ENCODE peak calls at places on chromosomes 4 and X, in ten cellular contexts. V, M, S, F, H, Z, D, Q, I and C are unnamed samples.

GRCh38 chr4:37453004-37453360 is 208.4 kb downstream of the NWD2 start:
- DNase-seq in V (no peak), M (peak), S (peak), F (no peak), H (no peak), Z (peak), D (peak), Q (no peak), I (peak), C (peak)

GRCh38 chr4:106816501-106816900 is 219.6 kb downstream of the DKK2 start:
- DNase-seq in V (no peak), M (peak), S (peak), F (no peak), H (no peak), Z (peak), D (no peak), Q (no peak), I (no peak), C (no peak)

GRCh38 chrX:101595739-101596419 is 21.9 kb downstream of the ARMCX6 start:
- DNase-seq in V (no peak), M (peak), S (peak), F (no peak), H (no peak), Z (peak), D (peak), Q (no peak), I (peak), C (no peak)

GRCh38 chr4:184898793-184899192 is 73.0 kb upstream of the ACSL1 start:
- DNase-seq in V (no peak), M (no peak), S (no peak), F (no peak), H (no peak), Z (no peak), D (no peak), Q (no peak), I (no peak), C (no peak)

GRCh38 chrX:15165832-15166231 is 104.1 kb downstream of the ASB9 start:
- DNase-seq in V (no peak), M (no peak), S (no peak), F (no peak), H (no peak), Z (no peak), D (no peak), Q (no peak), I (no peak), C (no peak)

GRCh38 chrX:150512426-150512825 is 56.0 kb upstream of the MTM1 start:
- DNase-seq in V (no peak), M (no peak), S (no peak), F (no peak), H (no peak), Z (no peak), D (no peak), Q (no peak), I (no peak), C (no peak)

GRCh38 chrX:23884427-23885024 is 23.2 kb downstream of the APOO start:
- DNase-seq in V (no peak), M (peak), S (peak), F (no peak), H (no peak), Z (no peak), D (no peak), Q (no peak), I (no peak), C (no peak)

GRCh38 chrX:129529685-129530281 is 6.5 kb upstream of the SMARCA1 start:
- DNase-seq in V (no peak), M (peak), S (peak), F (no peak), H (no peak), Z (peak), D (no peak), Q (no peak), I (no peak), C (no peak)

GRCh38 chr4:13580018-13580417 is 35.7 kb upstream of the NKX3-2 start:
- DNase-seq in V (no peak), M (no peak), S (no peak), F (no peak), H (no peak), Z (no peak), D (no peak), Q (no peak), I (no peak), C (no peak)

GRCh38 chrX:7225338-7225737 is 77.4 kb upstream of the PUDP start:
- DNase-seq in V (no peak), M (no peak), S (no peak), F (no peak), H (no peak), Z (no peak), D (no peak), Q (no peak), I (no peak), C (no peak)
- TF ChIP-seq CTCF in V (no peak), M (no peak), S (no peak), F (no peak), H (no peak), Z (no peak), D (no peak), Q (no peak), I (no peak), C (no peak)

DNA sequence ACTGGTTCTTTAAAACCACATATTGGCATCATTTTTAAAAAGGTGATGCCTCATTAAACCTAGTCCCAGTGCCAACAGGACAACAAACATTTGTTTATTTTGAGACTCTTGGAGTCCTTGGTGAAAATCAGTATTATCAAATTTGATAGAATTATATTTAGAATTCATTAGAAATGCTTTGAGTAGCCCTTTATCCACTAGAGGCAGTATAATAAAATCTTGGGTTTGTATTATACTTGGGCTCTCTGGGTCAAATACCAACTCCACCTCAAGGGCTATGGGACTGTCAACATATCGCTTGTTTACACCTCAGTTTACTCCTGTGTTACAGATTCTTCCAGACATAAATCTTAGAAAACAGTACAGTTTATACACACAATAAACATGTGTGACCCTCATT is 335.7 kb upstream of the FSTL5 start:
- DNase-seq in V (no peak), M (no peak), S (no peak), F (no peak), H (no peak), Z (no peak), D (no peak), Q (no peak), I (peak), C (no peak)
- TF ChIP-seq CTCF in V (peak), M (peak), S (peak), F (no peak), H (no peak), Z (peak), D (peak), Q (no peak), I (peak), C (peak)

GRCh38 chr4:186191266-186192067 is at the start of gene CYP4V2:
- DNase-seq in V (no peak), M (peak), S (peak), F (peak), H (peak), Z (peak), D (peak), Q (peak), I (peak), C (peak)
- TF ChIP-seq CTCF in V (no peak), M (peak), S (no peak), F (peak), H (peak), Z (peak), D (peak), Q (peak), I (peak), C (peak)

DNA sequence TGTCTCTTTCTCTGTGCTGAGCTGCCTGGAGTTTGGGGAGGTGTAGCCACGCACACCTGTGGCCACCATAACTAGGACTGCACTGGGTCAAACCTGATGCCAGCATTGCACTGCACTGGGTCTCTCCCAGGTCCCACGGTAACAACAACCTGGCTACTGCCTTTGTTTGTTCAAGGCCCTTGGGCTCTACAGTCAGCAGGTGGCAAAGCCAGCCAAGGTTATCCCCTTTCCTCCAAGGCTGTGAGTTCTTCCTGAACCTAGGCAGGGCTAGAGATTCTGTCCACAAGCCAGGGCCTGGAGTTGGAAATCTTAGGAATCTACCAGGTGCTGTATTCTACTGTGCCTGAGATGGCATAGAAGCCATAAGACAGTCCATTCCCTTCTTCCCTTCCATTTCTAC is 126.7 kb upstream of the MAGEE2 start:
- DNase-seq in V (no peak), M (no peak), S (no peak), F (no peak), H (no peak), Z (no peak), D (no peak), Q (no peak), I (no peak), C (no peak)
- TF ChIP-seq CTCF in V (no peak), M (no peak), S (no peak), F (no peak), H (no peak), Z (no peak), D (no peak), Q (no peak), I (no peak), C (no peak)

GRCh38 chr4:180962268-180962667 is 1280.9 kb upstream of the TENM3 start:
- DNase-seq in V (no peak), M (no peak), S (no peak), F (no peak), H (no peak), Z (no peak), D (no peak), Q (no peak), I (no peak), C (no peak)

DNA sequence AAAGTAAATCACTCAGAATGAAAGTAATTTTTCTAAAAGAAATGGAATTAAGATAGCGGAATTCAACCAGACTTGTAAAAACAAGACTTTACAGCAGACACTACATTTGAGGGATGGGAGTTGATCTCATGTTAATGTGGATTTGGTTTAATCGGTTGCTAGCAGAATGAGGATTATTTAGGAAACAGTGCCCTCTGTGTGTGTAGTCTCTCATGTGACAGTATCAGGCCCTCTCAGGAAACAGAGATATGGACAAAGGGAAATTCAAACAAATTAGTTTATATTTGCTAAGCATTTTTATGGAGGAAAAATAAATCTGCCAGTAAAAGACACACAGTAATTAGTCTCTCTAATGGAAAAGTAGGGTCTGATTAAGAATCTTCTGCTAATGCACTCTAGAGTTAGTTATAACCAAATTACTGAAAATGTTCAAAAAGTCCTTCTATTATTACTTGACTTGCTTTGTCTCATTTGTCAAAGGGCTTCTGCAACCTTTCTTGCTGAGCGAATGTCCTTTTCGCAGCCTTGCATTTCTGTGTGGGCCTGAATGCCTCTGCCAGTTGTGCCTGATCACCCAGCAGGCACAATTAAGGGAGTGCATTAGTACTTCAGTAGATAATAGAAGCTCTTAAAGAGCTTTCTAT is 1282.3 kb upstream of the TENM3 start:
- DNase-seq in V (no peak), M (no peak), S (no peak), F (no peak), H (no peak), Z (peak), D (no peak), Q (no peak), I (no peak), C (no peak)
- TF ChIP-seq CTCF in V (no peak), M (peak), S (peak), F (no peak), H (no peak), Z (peak), D (no peak), Q (no peak), I (no peak), C (no peak)

GRCh38 chrX:45748443-45748842 is 547.8 kb upstream of the DIPK2B start:
- DNase-seq in V (no peak), M (no peak), S (peak), F (no peak), H (no peak), Z (no peak), D (no peak), Q (no peak), I (no peak), C (no peak)

GRCh38 chrX:45751156-45751555 is 550.5 kb upstream of the DIPK2B start:
- DNase-seq in V (no peak), M (peak), S (peak), F (no peak), H (no peak), Z (peak), D (no peak), Q (no peak), I (no peak), C (no peak)

GRCh38 chrX:45750639-45751038 is 550.0 kb upstream of the DIPK2B start:
- DNase-seq in V (no peak), M (peak), S (peak), F (no peak), H (no peak), Z (no peak), D (no peak), Q (no peak), I (no peak), C (no peak)

GRCh38 chrX:45747905-45748304 is 547.2 kb upstream of the DIPK2B start:
- DNase-seq in V (no peak), M (peak), S (peak), F (no peak), H (no peak), Z (no peak), D (no peak), Q (no peak), I (no peak), C (no peak)

GRCh38 chrX:45749375-45749774 is 548.7 kb upstream of the DIPK2B start:
- DNase-seq in V (no peak), M (peak), S (peak), F (no peak), H (no peak), Z (peak), D (no peak), Q (no peak), I (no peak), C (no peak)
- TF ChIP-seq CTCF in V (no peak), M (peak), S (no peak), F (no peak), H (peak), Z (peak), D (peak), Q (no peak), I (no peak), C (peak)

GRCh38 chr4:151766691-151767090 is 5.9 kb upstream of the GATB start:
- DNase-seq in V (no peak), M (no peak), S (no peak), F (no peak), H (no peak), Z (no peak), D (no peak), Q (no peak), I (no peak), C (no peak)

DNA sequence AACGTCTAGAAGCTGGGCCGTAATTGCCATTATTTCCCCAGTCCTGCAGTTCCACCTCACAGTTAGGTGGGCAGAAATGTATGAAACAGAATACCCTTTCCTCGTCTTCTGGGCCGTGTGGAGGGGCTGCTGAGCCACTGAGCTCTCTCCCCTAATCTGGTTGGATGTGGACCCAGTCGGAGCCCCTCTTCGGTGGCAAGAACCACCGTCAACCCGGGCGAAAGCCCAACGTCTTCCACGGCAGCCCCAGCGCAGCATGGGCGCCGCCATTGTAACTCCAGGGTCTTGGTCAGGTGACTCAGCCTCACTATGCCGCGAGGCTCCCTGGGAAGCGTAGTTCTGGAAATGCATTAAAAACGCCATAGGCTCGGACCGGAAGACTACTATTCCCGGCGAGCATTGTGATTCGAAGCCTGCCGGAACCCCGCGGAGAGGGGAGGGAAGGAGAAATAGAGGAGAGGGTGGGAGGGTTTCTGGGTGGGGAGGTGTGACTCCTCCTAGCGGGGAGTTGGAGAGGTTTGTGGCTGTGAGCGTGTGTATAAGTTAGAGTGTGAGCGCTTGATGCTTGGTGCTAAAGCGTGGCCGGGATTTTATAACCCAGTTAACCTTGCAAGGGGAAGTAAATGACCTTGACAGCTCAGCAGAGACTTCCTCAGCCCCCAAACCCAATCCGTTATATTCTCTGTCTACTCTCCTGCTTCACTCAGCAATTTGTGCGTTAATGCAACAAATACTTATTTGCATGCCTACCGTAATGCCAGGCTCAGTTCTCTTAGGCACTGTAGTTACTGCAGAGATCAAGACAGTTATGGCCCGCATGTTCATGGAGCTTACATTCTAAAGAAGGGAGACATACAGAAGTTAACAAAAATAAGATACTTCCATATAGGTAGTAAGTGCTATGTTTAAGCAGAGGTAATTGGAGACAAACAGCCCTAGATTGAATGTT is at the start of gene GATB:
- DNase-seq in V (peak), M (peak), S (peak), F (peak), H (peak), Z (peak), D (peak), Q (peak), I (peak), C (peak)
- TF ChIP-seq CTCF in V (peak), M (peak), S (peak), F (peak), H (peak), Z (peak), D (peak), Q (peak), I (peak), C (peak)